ENCODE peak calls at places on chromosome 19, in five cellular contexts. E is ovary, P is endothelial cell of umbilical vein, J is MM.1S, A is PC-9. Y is an unnamed sample.

GRCh38 chr19:10808937-10809655 is 26.9 kb downstream of the TMED1 start:
- DNase-seq in E (no peak), P (no peak), J (no peak), A (peak), Y (no peak)

GRCh38 chr19:30173593-30174356 is 198.4 kb upstream of the ZNF536 start:
- DNase-seq in E (no peak), P (no peak), J (no peak), A (no peak), Y (no peak)

GRCh38 chr19:17475541-17476115 is 5.3 kb downstream of the SLC27A1 start:
- DNase-seq in E (no peak), P (no peak), J (no peak), A (peak), Y (peak)

GRCh38 chr19:51386882-51387520 is 773 bp downstream of the LIM2 start:
- DNase-seq in E (no peak), P (no peak), J (no peak), A (no peak), Y (peak)

GRCh38 chr19:28221736-28222135 is 991.2 kb downstream of the UQCRFS1 start:
- DNase-seq in E (no peak), P (no peak), J (no peak), A (no peak), Y (no peak)

GRCh38 chr19:15123900-15124299 is 16.7 kb downstream of the SYDE1 start:
- DNase-seq in E (peak), P (no peak), J (no peak), A (no peak), Y (peak)

GRCh38 chr19:45145270-45146189 is 15.3 kb downstream of the NKPD1 start:
- DNase-seq in E (no peak), P (no peak), J (no peak), A (no peak), Y (no peak)

GRCh38 chr19:14768001-14768400 is 10.4 kb downstream of the ADGRE2 start:
- DNase-seq in E (no peak), P (no peak), J (no peak), A (no peak), Y (no peak)

GRCh38 chr19:13823256-13823655 is 28.0 kb downstream of the ZSWIM4 start:
- DNase-seq in E (peak), P (no peak), J (no peak), A (no peak), Y (no peak)

GRCh38 chr19:1265611-1266115 is 3.5 kb upstream of the CIRBP start:
- DNase-seq in E (peak), P (peak), J (no peak), A (no peak), Y (peak)

GRCh38 chr19:24033962-24034342 is 53.0 kb upstream of the ZNF254 start:
- DNase-seq in E (peak), P (peak), J (no peak), A (peak), Y (peak)

GRCh38 chr19:50334741-50335421 is 5.7 kb upstream of the KCNC3 start:
- DNase-seq in E (no peak), P (no peak), J (no peak), A (no peak), Y (no peak)

GRCh38 chr19:46571495-46571894 is 29.6 kb upstream of the CALM3 start:
- DNase-seq in E (no peak), P (no peak), J (peak), A (peak), Y (no peak)

GRCh38 chr19:9793051-9793591 is 24.6 kb upstream of the ZNF846 start:
- DNase-seq in E (peak), P (no peak), J (no peak), A (no peak), Y (peak)

GRCh38 chr19:18768046-18768771 is 22.9 kb downstream of the COMP start:
- DNase-seq in E (no peak), P (no peak), J (no peak), A (no peak), Y (no peak)

GRCh38 chr19:44725684-44726083 is 22.8 kb upstream of the BCL3 start:
- DNase-seq in E (no peak), P (no peak), J (no peak), A (no peak), Y (no peak)

GRCh38 chr19:17680235-17680722 is 7.9 kb downstream of the UNC13A start:
- DNase-seq in E (peak), P (peak), J (no peak), A (peak), Y (no peak)

GRCh38 chr19:49843265-49843664 is 7.7 kb upstream of the PTOV1 start:
- DNase-seq in E (no peak), P (no peak), J (no peak), A (no peak), Y (no peak)

GRCh38 chr19:55354698-55355212 is at the start of gene COX6B2:
- DNase-seq in E (no peak), P (no peak), J (no peak), A (no peak), Y (no peak)

GRCh38 chr19:54164369-54165068 is 5.0 kb upstream of the LENG1 start:
- DNase-seq in E (peak), P (peak), J (no peak), A (no peak), Y (no peak)

GRCh38 chr19:45730389-45731288 is at the start of gene FBXO46:
- DNase-seq in E (peak), P (peak), J (peak), A (peak), Y (peak)

GRCh38 chr19:1259873-1260748 is 9.0 kb upstream of the CIRBP start:
- DNase-seq in E (peak), P (peak), J (no peak), A (peak), Y (no peak)

DNA sequence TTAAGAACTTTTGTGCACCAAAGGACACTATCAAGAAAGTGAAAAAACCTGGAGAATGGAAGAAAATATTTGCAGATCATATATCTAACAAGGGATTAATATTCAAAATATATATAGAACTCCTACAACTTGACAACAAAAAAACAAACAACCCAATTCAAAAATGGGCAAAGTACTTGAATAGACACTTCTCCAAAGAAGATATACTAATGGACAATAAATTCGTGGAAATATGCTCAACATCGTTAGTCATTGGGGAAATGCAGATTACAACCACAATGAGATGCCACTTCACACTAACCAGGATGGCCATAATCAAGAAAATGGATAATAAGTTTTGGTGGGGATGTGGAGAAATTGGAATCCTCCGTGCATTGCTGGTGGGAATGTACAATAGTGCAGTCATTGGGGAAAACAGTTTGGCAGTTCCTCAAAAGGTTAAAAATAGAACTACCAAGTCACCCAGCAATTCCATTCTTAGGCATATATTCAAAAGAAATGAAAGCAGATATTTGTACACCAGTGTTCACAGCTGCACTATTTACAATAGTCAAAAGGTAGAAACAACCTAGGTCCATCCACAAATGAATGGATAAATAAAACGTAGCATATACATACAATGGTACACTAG is 2.2 kb upstream of the LSR start:
- DNase-seq in E (no peak), P (no peak), J (no peak), A (no peak), Y (no peak)
- TF ChIP-seq CTCF in E (no peak), P (no peak), J (no peak), A (no peak), Y (no peak)

GRCh38 chr19:7098096-7098495 is 28.6 kb downstream of the ZNF557 start:
- DNase-seq in E (no peak), P (no peak), J (no peak), A (no peak), Y (no peak)
- H3K27ac ChIP-seq in E (no peak), P (no peak), J (no peak), A (no peak), Y (peak)

GRCh38 chr19:4609878-4610511 is 29.3 kb upstream of the TNFAIP8L1 start:
- DNase-seq in E (peak), P (no peak), J (no peak), A (no peak), Y (no peak)

GRCh38 chr19:4604912-4605311 is 34.4 kb upstream of the TNFAIP8L1 start:
- DNase-seq in E (no peak), P (no peak), J (no peak), A (no peak), Y (no peak)

GRCh38 chr19:4606181-4606580 is 33.1 kb upstream of the TNFAIP8L1 start:
- DNase-seq in E (no peak), P (no peak), J (no peak), A (no peak), Y (no peak)

GRCh38 chr19:4602915-4603314 is 36.4 kb upstream of the TNFAIP8L1 start:
- DNase-seq in E (no peak), P (no peak), J (no peak), A (no peak), Y (no peak)

DNA sequence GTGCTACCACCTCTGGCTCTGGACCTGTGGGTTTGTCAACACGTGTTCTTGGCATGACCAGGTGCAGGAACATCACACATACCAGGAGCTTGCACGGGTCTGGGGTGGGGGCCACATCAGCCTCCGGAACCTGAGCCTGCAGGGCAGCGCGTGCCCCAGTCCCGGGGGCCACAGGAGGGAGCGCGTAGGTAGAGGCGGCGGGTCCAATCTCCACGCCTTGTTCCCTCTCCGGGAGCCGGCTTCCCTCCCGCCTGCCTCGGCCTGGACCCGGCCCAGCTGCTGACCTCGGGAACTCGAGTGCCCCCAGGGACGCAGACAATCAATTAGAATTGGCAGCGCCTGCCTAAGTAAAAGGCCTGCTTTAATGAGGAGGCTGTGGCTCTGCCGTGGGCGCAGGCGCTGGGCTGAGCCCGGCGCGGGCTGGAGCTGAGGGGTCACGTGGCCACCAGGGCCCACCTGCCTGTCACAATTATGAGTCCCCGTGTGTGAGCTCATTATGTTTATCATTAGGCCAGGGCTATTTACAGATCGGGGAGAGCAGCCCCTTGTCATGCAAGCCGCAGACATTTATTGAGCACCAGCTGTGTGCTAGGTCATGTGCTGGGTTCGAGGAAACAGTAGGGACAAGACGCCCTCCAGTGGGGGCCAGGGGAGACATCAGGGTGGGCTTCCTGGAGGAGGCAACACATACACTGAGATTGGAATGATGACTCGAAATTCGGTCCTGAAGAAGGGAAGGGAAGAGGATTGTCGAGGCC is 32.2 kb upstream of the TNFAIP8L1 start:
- DNase-seq in E (peak), P (peak), J (no peak), A (no peak), Y (peak)
- H3K4me3 ChIP-seq in E (no peak), P (no peak), J (no peak), A (no peak), Y (peak)

DNA sequence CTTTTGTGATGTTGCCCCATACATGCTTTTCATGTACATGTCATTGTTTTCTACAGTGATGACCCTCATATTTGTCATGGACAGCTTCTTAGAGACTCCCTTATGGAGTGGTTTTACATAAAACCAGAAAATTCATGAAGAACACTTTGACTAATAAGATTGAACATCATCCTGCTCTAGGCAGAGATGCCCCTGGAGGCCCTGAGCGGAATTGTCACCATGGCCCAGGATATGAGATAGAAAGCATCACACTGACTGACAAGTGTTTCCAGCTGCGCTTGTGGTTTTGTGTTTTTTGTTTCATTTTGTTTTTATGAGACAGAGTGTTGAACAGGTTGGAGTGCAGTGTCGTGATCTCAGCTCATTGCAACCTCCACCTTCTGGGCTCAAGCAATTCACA is 22.2 kb downstream of the ZNF701 start:
- DNase-seq in E (no peak), P (no peak), J (no peak), A (no peak), Y (no peak)
- TF ChIP-seq CTCF in E (no peak), P (no peak), J (no peak), A (no peak), Y (no peak)

GRCh38 chr19:39426170-39426569 is 9.6 kb downstream of the RPS16 start:
- DNase-seq in E (no peak), P (no peak), J (no peak), A (no peak), Y (no peak)

GRCh38 chr19:39428309-39429112 is 7.2 kb downstream of the RPS16 start:
- DNase-seq in E (peak), P (peak), J (no peak), A (no peak), Y (no peak)

GRCh38 chr19:39425744-39426143 is 10.0 kb downstream of the RPS16 start:
- DNase-seq in E (no peak), P (no peak), J (no peak), A (no peak), Y (no peak)

GRCh38 chr19:39424934-39425333 is 10.8 kb downstream of the RPS16 start:
- DNase-seq in E (peak), P (no peak), J (no peak), A (no peak), Y (no peak)

GRCh38 chr19:39427707-39428106 is 8.0 kb downstream of the RPS16 start:
- DNase-seq in E (no peak), P (no peak), J (no peak), A (no peak), Y (no peak)
- H3K27ac ChIP-seq in E (no peak), P (no peak), J (no peak), A (no peak), Y (no peak)

GRCh38 chr19:52492201-52492960 is 35.1 kb upstream of the ZNF808 start:
- DNase-seq in E (no peak), P (no peak), J (no peak), A (no peak), Y (no peak)
- H3K4me3 ChIP-seq in E (no peak), P (no peak), J (no peak), A (no peak), Y (no peak)